ENCODE peak calls at places on chromosomes 6 and 20, in nine cellular contexts. I is H7, S is NCI-H2081, A is Calu3, N is ELF-1, F is AG10803, P is HTR-8/SVneo, D is astrocyte of the spinal cord, M is NCI-H1694 treated with DMSO at 0.1 percent for 48 hours. X is an unnamed sample.

GRCh38 chr6:131963063-131963462 is 11.9 kb upstream of the CCN2 start:
- DNase-seq in I (no peak), S (no peak), A (no peak), N (no peak), F (no peak), P (no peak), D (no peak), M (no peak), X (no peak)

GRCh38 chr20:25077610-25078169 is 4.3 kb downstream of the VSX1 start:
- DNase-seq in I (no peak), S (no peak), A (no peak), N (peak; percentile 30), F (peak; percentile 33), P (no peak), D (no peak), M (no peak), X (peak; percentile 22)

GRCh38 chr6:165008971-165009370 is 300.4 kb downstream of the C6orf118 start:
- DNase-seq in I (no peak), S (no peak), A (no peak), N (no peak), F (no peak), P (no peak), D (no peak), M (no peak), X (no peak)

GRCh38 chr6:71977860-71978259 is 91.5 kb downstream of the RIMS1 start:
- DNase-seq in I (no peak), S (no peak), A (no peak), N (no peak), F (no peak), P (no peak), D (no peak), M (no peak), X (no peak)

GRCh38 chr20:13008761-13009681 is at the start of gene SPTLC3:
- DNase-seq in I (peak; percentile 41), S (no peak), A (peak; percentile 39), N (peak; percentile 84), F (peak; percentile 45), P (no peak), D (peak; percentile 66), M (no peak), X (peak; percentile 82)

GRCh38 chr6:169140986-169141495 is 112.6 kb downstream of the THBS2 start:
- DNase-seq in I (no peak), S (no peak), A (no peak), N (no peak), F (no peak), P (no peak), D (no peak), M (no peak), X (no peak)

GRCh38 chr20:6765469-6766058 is 1.9 kb upstream of the BMP2 start:
- DNase-seq in I (peak; percentile 22), S (peak; percentile 53), A (peak; percentile 10), N (peak; percentile 79), F (peak; percentile 71), P (peak; percentile 12), D (peak; percentile 84), M (peak; percentile 64), X (peak; percentile 50)

GRCh38 chr20:25529295-25529951 is 55.9 kb downstream of the NINL start:
- DNase-seq in I (no peak), S (no peak), A (no peak), N (no peak), F (no peak), P (no peak), D (no peak), M (no peak), X (no peak)

GRCh38 chr20:23766531-23766930 is 15.8 kb upstream of the CST1 start:
- DNase-seq in I (no peak), S (no peak), A (no peak), N (no peak), F (no peak), P (no peak), D (no peak), M (no peak), X (no peak)

GRCh38 chr6:88238065-88238464 is 71.9 kb upstream of the CNR1 start:
- DNase-seq in I (peak; percentile 57), S (no peak), A (peak; percentile 38), N (peak; percentile 52), F (peak; percentile 4), P (no peak), D (no peak), M (peak; percentile 18), X (peak; percentile 25)

GRCh38 chr20:43789593-43789992 is 62.8 kb upstream of the GTSF1L start:
- DNase-seq in I (no peak), S (no peak), A (no peak), N (no peak), F (no peak), P (no peak), D (no peak), M (no peak), X (no peak)

GRCh38 chr6:158631678-158632537 is 12.6 kb downstream of the DYNLT1 start:
- DNase-seq in I (no peak), S (no peak), A (peak; percentile 87), N (peak; percentile 5), F (peak; percentile 58), P (peak; percentile 75), D (peak; percentile 87), M (no peak), X (peak; percentile 88)

GRCh38 chr6:134249759-134250602 is 67.9 kb downstream of the SGK1 start:
- DNase-seq in I (no peak), S (no peak), A (no peak), N (no peak), F (peak; percentile 36), P (no peak), D (peak; percentile 49), M (no peak), X (no peak)

GRCh38 chr6:150924808-150925654 is 59.5 kb downstream of the MTHFD1L start:
- DNase-seq in I (no peak), S (no peak), A (no peak), N (no peak), F (peak; percentile 83), P (no peak), D (no peak), M (no peak), X (no peak)

GRCh38 chr6:136591617-136592016 is 41.4 kb upstream of the MAP7 start:
- DNase-seq in I (no peak), S (no peak), A (no peak), N (no peak), F (no peak), P (no peak), D (no peak), M (no peak), X (no peak)

GRCh38 chr6:24274441-24275083 is 83.3 kb downstream of the DCDC2 start:
- DNase-seq in I (no peak), S (no peak), A (no peak), N (no peak), F (peak; percentile 17), P (peak; percentile 18), D (peak; percentile 1), M (peak; percentile 14), X (peak; percentile 35)

GRCh38 chr6:121823437-121823851 is 388.0 kb downstream of the GJA1 start:
- DNase-seq in I (peak; percentile 11), S (no peak), A (no peak), N (peak; percentile 49), F (peak; percentile 89), P (peak; percentile 10), D (peak; percentile 78), M (no peak), X (peak; percentile 44)

GRCh38 chr20:35978041-35978513 is 9.7 kb downstream of the CNBD2 start:
- DNase-seq in I (no peak), S (no peak), A (no peak), N (no peak), F (peak; percentile 42), P (no peak), D (no peak), M (no peak), X (no peak)

GRCh38 chr6:167697316-167697715 is 129.4 kb upstream of the AFDN start:
- DNase-seq in I (no peak), S (no peak), A (no peak), N (peak; percentile 44), F (peak; percentile 22), P (no peak), D (peak; percentile 17), M (peak; percentile 79), X (no peak)

GRCh38 chr6:17207281-17207680 is 73.9 kb upstream of the RBM24 start:
- DNase-seq in I (no peak), S (no peak), A (no peak), N (no peak), F (no peak), P (no peak), D (no peak), M (peak; percentile 14), X (no peak)

GRCh38 chr6:53862517-53863457 is 68.0 kb downstream of the LRRC1 start:
- DNase-seq in I (no peak), S (no peak), A (no peak), N (no peak), F (peak; percentile 87), P (no peak), D (peak; percentile 70), M (peak; percentile 56), X (no peak)

GRCh38 chr20:4014031-4014474 is 1.3 kb downstream of the RNF24 start:
- DNase-seq in I (no peak), S (peak; percentile 56), A (peak; percentile 60), N (peak; percentile 69), F (peak; percentile 82), P (peak; percentile 67), D (peak; percentile 85), M (peak; percentile 85), X (peak; percentile 70)

GRCh38 chr6:44342052-44342451 is 398 bp upstream of the SPATS1 start:
- DNase-seq in I (no peak), S (peak; percentile 14), A (no peak), N (no peak), F (peak; percentile 5), P (no peak), D (no peak), M (no peak), X (no peak)

GRCh38 chr6:125267806-125268523 is 33.8 kb downstream of the HDDC2 start:
- DNase-seq in I (no peak), S (no peak), A (peak; percentile 16), N (no peak), F (no peak), P (no peak), D (no peak), M (no peak), X (no peak)

GRCh38 chr20:46901638-46902037 is 7.0 kb downstream of the EYA2 start:
- DNase-seq in I (no peak), S (no peak), A (no peak), N (no peak), F (no peak), P (no peak), D (no peak), M (no peak), X (no peak)

GRCh38 chr6:19669206-19669605 is 168.0 kb upstream of the ID4 start:
- DNase-seq in I (no peak), S (no peak), A (no peak), N (no peak), F (peak; percentile 71), P (no peak), D (no peak), M (no peak), X (no peak)

GRCh38 chr20:48571945-48572589 is 255.7 kb downstream of the PREX1 start:
- DNase-seq in I (no peak), S (no peak), A (no peak), N (no peak), F (no peak), P (no peak), D (no peak), M (no peak), X (no peak)

GRCh38 chr6:16004934-16005673 is 123.8 kb upstream of the MYLIP start:
- DNase-seq in I (no peak), S (no peak), A (no peak), N (no peak), F (no peak), P (no peak), D (no peak), M (no peak), X (no peak)

GRCh38 chr20:10927936-10928860 is 254.4 kb upstream of the JAG1 start:
- DNase-seq in I (no peak), S (no peak), A (no peak), N (no peak), F (no peak), P (no peak), D (peak; percentile 43), M (no peak), X (peak; percentile 38)

GRCh38 chr6:158207452-158207788 is 39.3 kb downstream of the GTF2H5 start:
- DNase-seq in I (no peak), S (no peak), A (no peak), N (no peak), F (peak; percentile 35), P (no peak), D (peak; percentile 52), M (no peak), X (no peak)

GRCh38 chr6:26336355-26337198 is 28.4 kb upstream of the BTN3A2 start:
- DNase-seq in I (no peak), S (no peak), A (peak; percentile 37), N (no peak), F (peak; percentile 62), P (peak; percentile 70), D (peak; percentile 69), M (no peak), X (peak; percentile 42)